ENCODE peak calls at places on chromosomes 11 and 22, in nine cellular contexts. K is GM12865, U is neural progenitor cell, O is PC-9, A is pancreas, T is spleen, E is kidney epithelial cell, J is bronchial epithelial cell, X is A549. Y is an unnamed sample.

GRCh38 chr11:46948378-46949131 is 12.0 kb downstream of the CSTPP1 start:
- DNase-seq in K (no peak), U (no peak), E (peak; percentile 54), J (peak; percentile 86), A (no peak), X (no peak), T (no peak), O (no peak), Y (peak; percentile 29)

GRCh38 chr11:78472905-78473304 is 55.3 kb upstream of the GAB2 start:
- DNase-seq in X (no peak), O (no peak), J (no peak), U (no peak), A (no peak), K (no peak), T (no peak), E (no peak), Y (no peak)

GRCh38 chr11:126537492-126537891 is 182.0 kb downstream of the ST3GAL4 start:
- DNase-seq in J (no peak), E (no peak), X (no peak), U (no peak), T (no peak), K (no peak), O (no peak), A (no peak), Y (no peak)

GRCh38 chr11:74480683-74481417 is 12.7 kb downstream of the LIPT2 start:
- DNase-seq in K (no peak), U (no peak), T (no peak), O (no peak), J (no peak), A (no peak), X (no peak), E (no peak), Y (no peak)

GRCh38 chr11:75031771-75032549 is 43.2 kb downstream of the NEU3 start:
- DNase-seq in X (peak; percentile 71), J (peak; percentile 51), O (peak; percentile 57), T (peak; percentile 85), U (peak; percentile 81), K (peak; percentile 67), E (no peak), A (peak; percentile 95), Y (peak; percentile 49)

GRCh38 chr11:115522302-115522701 is 18.1 kb upstream of the CADM1 start:
- DNase-seq in U (no peak), E (no peak), T (no peak), J (no peak), O (no peak), X (no peak), K (peak; percentile 20), A (no peak), Y (no peak)

GRCh38 chr11:104736503-104736902 is 161.8 kb downstream of the CASP12 start:
- DNase-seq in O (no peak), K (no peak), A (no peak), X (no peak), T (no peak), E (no peak), J (no peak), U (no peak), Y (no peak)

GRCh38 chr11:117045956-117046355 is 52.3 kb downstream of the SIK3 start:
- DNase-seq in U (no peak), T (no peak), K (no peak), J (peak; percentile 79), O (no peak), E (no peak), A (no peak), X (no peak), Y (no peak)

GRCh38 chr11:117663389-117663788 is 133.6 kb downstream of the DSCAML1 start:
- DNase-seq in T (no peak), U (no peak), A (no peak), O (no peak), E (no peak), J (no peak), K (no peak), X (no peak), Y (no peak)

GRCh38 chr11:58734681-58735490 is 3.1 kb upstream of the GLYAT start:
- DNase-seq in E (no peak), T (no peak), X (no peak), U (no peak), A (no peak), O (no peak), K (no peak), J (no peak), Y (no peak)

GRCh38 chr11:6968816-6969215 is 42.6 kb downstream of the ZNF215 start:
- DNase-seq in U (no peak), A (no peak), E (no peak), X (no peak), T (no peak), O (no peak), K (no peak), J (peak; percentile 73), Y (no peak)

GRCh38 chr11:65720237-65720934 is at the start of gene RNASEH2C:
- DNase-seq in K (peak; percentile 92), J (peak; percentile 65), O (peak; percentile 80), X (peak; percentile 89), T (peak; percentile 95), U (peak; percentile 94), A (peak; percentile 89), E (peak; percentile 47), Y (peak; percentile 50)

GRCh38 chr11:116420770-116421528 is 351.8 kb downstream of the BUD13 start:
- DNase-seq in A (no peak), U (no peak), T (no peak), K (no peak), X (no peak), J (peak; percentile 58), E (no peak), O (no peak), Y (no peak)

GRCh38 chr22:47259990-47260389 is 497.5 kb downstream of the TBC1D22A start:
- DNase-seq in X (no peak), A (no peak), K (no peak), J (no peak), E (no peak), O (no peak), U (no peak), T (no peak), Y (no peak)

GRCh38 chr11:123653997-123654565 is 343 bp downstream of the SCN3B start:
- DNase-seq in X (peak; percentile 35), A (peak; percentile 81), O (peak; percentile 28), U (peak; percentile 74), T (peak; percentile 83), J (peak; percentile 35), K (no peak), E (peak; percentile 12), Y (peak; percentile 1)

GRCh38 chr11:36510567-36511020 is 522 bp upstream of the TRAF6 start:
- DNase-seq in E (no peak), T (no peak), O (no peak), U (no peak), A (no peak), X (peak; percentile 14), J (peak; percentile 53), K (no peak), Y (no peak)

DNA sequence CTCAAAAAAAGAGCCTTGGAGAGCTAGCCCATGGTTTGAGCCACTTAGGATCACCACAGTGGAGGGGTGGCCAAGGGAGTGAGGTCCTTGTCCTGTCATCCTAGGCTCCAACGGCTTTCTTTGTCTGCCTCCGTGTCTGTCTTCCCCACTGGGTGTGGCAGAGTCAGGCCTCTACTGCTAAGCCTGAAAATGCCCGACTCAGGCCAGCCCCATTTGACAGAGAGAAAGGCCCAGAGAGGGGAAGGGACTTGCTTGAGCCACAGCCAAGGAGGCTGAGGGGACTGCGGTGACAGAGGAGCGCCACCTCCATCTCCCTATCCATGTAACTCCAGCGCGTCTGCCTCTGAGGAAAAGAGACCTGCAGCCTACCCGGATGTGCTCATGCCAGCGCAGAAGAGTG is 27.8 kb upstream of the CD82 start:
- DNase-seq in A (no peak), K (no peak), O (no peak), E (no peak), U (no peak), J (no peak), X (no peak), T (no peak), Y (no peak)
- H3K4me3 ChIP-seq in A (no peak overlapping the region), K (no peak overlapping the region), O (no peak overlapping the region), E (no peak overlapping the region), U (no peak overlapping the region), J (no peak overlapping the region), X (no peak overlapping the region), T (no peak overlapping the region), Y (no peak overlapping the region)

GRCh38 chr22:27650572-27650971 is 151.0 kb downstream of the MN1 start:
- DNase-seq in O (no peak), T (peak; percentile 59), A (no peak), X (no peak), E (no peak), K (no peak), J (no peak), U (no peak), Y (no peak)
- TF ChIP-seq CTCF in O (no peak), T (no peak), A (no peak), X (no peak), E (no peak), K (no peak), J (no peak), U (no peak), Y (no peak)

DNA sequence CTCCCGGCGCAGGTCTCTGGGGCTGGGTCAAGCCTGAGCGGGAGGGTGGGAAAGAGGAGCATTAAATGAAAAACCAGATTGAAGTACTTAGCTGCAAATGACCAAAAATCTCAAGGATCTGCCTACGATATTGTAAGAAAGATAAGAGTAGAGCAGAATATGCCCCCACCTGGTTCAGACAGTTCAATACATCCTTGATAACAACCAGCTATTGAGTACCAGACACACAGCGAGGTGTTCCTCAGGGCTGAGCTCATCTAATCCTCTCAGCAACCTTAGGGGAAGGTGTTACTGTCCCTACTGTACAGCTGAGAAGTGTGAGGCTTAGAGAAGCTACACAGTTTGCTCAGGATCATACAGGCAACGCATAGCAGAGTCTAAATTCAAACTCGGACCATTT is 27.4 kb upstream of the HMGXB4 start:
- DNase-seq in O (no peak), X (no peak), K (peak; percentile 12), J (no peak), E (no peak), A (no peak), U (no peak), T (no peak), Y (no peak)
- H3K4me3 ChIP-seq in O (no peak overlapping the region), X (no peak overlapping the region), K (peak overlapping the region; percentile 58), J (no peak overlapping the region), E (no peak overlapping the region), A (no peak overlapping the region), U (no peak overlapping the region), T (no peak overlapping the region), Y (no peak overlapping the region)

GRCh38 chr11:38824573-38824972 is 2226.5 kb upstream of the RAG2 start:
- DNase-seq in K (peak; percentile 1), O (no peak), T (no peak), A (no peak), X (no peak), J (peak; percentile 32), U (peak; percentile 22), E (no peak), Y (no peak)

GRCh38 chr11:38819986-38820385 is 2221.9 kb upstream of the RAG2 start:
- DNase-seq in T (no peak), J (no peak), X (no peak), K (no peak), O (no peak), U (no peak), A (no peak), E (no peak), Y (no peak)

GRCh38 chr11:38814670-38815069 is 2216.6 kb upstream of the RAG2 start:
- DNase-seq in U (no peak), J (peak; percentile 70), O (no peak), A (no peak), X (no peak), T (no peak), E (no peak), K (no peak), Y (no peak)

DNA sequence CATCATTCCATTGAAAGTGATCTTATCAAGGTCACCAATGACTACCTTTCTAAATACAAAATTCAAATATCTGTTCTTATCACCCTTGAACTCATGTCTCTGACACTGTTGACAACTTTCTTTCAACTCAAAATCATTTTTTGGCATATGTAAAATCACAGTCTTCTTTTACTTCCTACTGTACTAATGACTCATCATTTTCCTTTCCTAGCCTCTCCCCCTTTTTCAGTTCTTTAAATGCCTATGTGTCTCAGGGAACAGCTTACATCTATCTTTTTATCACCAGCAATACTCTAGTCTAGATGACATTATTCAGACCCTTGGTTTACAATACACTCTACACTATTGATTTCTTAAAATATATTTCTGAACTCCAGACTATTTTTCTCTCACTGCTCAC is 2220.7 kb upstream of the RAG2 start:
- DNase-seq in E (no peak), O (no peak), A (no peak), J (peak; percentile 10), X (no peak), U (no peak), K (no peak), T (no peak), Y (no peak)
- TF ChIP-seq CTCF in E (no peak), O (no peak), A (no peak), J (no peak), X (no peak), U (no peak), K (no peak), T (no peak), Y (no peak)

Y was measured in AG04450.